ENCODE peak calls at places on chromosomes 16 and 17, in four cellular contexts. K is DND-41, H is H9, X is neuronal stem cell. E is an unnamed sample.

GRCh38 chr17:18038149-18038850 is 668 bp downstream of the ATPAF2 start:
- DNase-seq in K (no peak), H (no peak), X (no peak), E (peak; percentile 36)

GRCh38 chr16:84562174-84562815 is 55.6 kb downstream of the COTL1 start:
- DNase-seq in H (no peak), K (no peak), X (no peak), E (no peak)

GRCh38 chr17:77487677-77488530 is 347.1 kb downstream of the SEC14L1 start:
- DNase-seq in K (no peak), H (no peak), X (no peak), E (no peak)

GRCh38 chr16:30787613-30788378 is 791 bp upstream of the ZNF629 start:
- DNase-seq in H (no peak), K (no peak), X (no peak), E (no peak)

GRCh38 chr17:40819528-40820125 is 2.8 kb downstream of the KRT10 start:
- DNase-seq in K (no peak), H (no peak), X (no peak), E (no peak)

GRCh38 chr17:79007504-79008381 is 1.8 kb downstream of the CANT1 start:
- DNase-seq in X (no peak), H (no peak), K (no peak), E (no peak)

GRCh38 chr17:74452841-74453661 is 13.4 kb upstream of the CD300A start:
- DNase-seq in H (peak; percentile 69), X (no peak), K (no peak), E (no peak)

GRCh38 chr16:77531741-77532140 is 96.9 kb upstream of the ADAMTS18 start:
- DNase-seq in K (no peak), H (no peak), X (no peak), E (no peak)

GRCh38 chr17:64118452-64118979 is 11.4 kb downstream of the ERN1 start:
- DNase-seq in H (peak; percentile 21), X (no peak), K (no peak), E (no peak)

GRCh38 chr17:76547642-76548202 is 7.9 kb downstream of the PRCD start:
- DNase-seq in X (no peak), K (no peak), H (no peak), E (no peak)

GRCh38 chr17:46795379-46795952 is 23.0 kb downstream of the WNT3 start:
- DNase-seq in H (no peak), X (no peak), K (no peak), E (no peak)

GRCh38 chr17:19713462-19713861 is 2.9 kb downstream of the SLC47A2 start:
- DNase-seq in K (no peak), H (peak; percentile 71), X (no peak), E (no peak)

GRCh38 chr16:10122026-10122425 is 60.2 kb downstream of the GRIN2A start:
- DNase-seq in H (no peak), K (no peak), X (no peak), E (no peak)

GRCh38 chr16:69376393-69377059 is 9.3 kb downstream of the TERF2 start:
- DNase-seq in X (no peak), K (no peak), H (no peak), E (no peak)

GRCh38 chr17:78000351-78000750 is 41.8 kb downstream of the TNRC6C start:
- DNase-seq in H (no peak), K (no peak), X (no peak), E (no peak)

GRCh38 chr17:37322826-37323561 is 52.8 kb upstream of the C17orf78 start:
- DNase-seq in X (no peak), K (no peak), H (no peak), E (no peak)

GRCh38 chr17:49439305-49439672 is 24.6 kb upstream of the PHB1 start:
- DNase-seq in K (no peak), X (no peak), H (no peak), E (no peak)

GRCh38 chr17:7241047-7241733 is 1.1 kb downstream of the GABARAP start:
- DNase-seq in K (no peak), H (no peak), X (no peak), E (no peak)

GRCh38 chr17:78127888-78128615 is 503 bp downstream of the TMC6 start:
- DNase-seq in K (no peak), H (no peak), X (no peak), E (no peak)

GRCh38 chr17:16477255-16477654 is 14.7 kb downstream of the LRRC75A start:
- DNase-seq in X (no peak), H (peak; percentile 79), K (no peak), E (no peak)

GRCh38 chr17:40399185-40399584 is 18.5 kb downstream of the TOP2A start:
- DNase-seq in H (no peak), X (no peak), K (peak; percentile 28), E (peak; percentile 53)

GRCh38 chr17:83028851-83029250 is 50.6 kb upstream of the METRNL start:
- DNase-seq in X (no peak), H (no peak), K (no peak), E (no peak)

DNA sequence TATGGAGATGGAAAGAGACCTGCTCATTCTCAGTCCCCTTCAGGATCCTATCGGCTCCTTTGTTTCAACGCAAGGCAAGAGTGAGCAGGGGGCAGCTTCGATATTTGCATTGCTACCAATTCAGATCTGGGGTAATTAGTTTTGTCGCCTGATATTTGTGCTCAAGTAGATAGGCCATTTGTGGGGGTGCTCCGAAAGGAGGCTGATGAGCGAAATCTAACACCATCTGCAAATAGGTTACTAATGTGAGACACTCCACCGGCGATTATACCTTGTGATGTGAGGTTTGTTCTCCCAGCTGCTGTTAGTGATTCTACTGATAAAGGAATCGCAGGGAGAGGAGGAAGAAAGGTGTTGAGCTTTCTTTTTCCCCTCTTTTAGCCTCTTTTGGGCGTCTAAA is 31.5 kb downstream of the WSCD1 start:
- DNase-seq in X (no peak), K (no peak), H (no peak), E (no peak)
- H3K27ac ChIP-seq in X (no peak overlapping the region), K (no peak overlapping the region), H (peak overlapping the region; percentile 3), E (no peak overlapping the region)

GRCh38 chr16:74931445-74931844 is 53.5 kb downstream of the WDR59 start:
- DNase-seq in H (no peak), K (no peak), X (no peak), E (no peak)
- H3K4me1 ChIP-seq in H (no peaks in the 10 kb centered on the region), K (no peaks in the 10 kb centered on the region), X (no peaks in the 10 kb centered on the region), E (no peaks in the 10 kb centered on the region)

GRCh38 chr16:24624102-24624501 is 84.7 kb downstream of the RBBP6 start:
- DNase-seq in H (no peak), K (no peak), X (no peak), E (no peak)

DNA sequence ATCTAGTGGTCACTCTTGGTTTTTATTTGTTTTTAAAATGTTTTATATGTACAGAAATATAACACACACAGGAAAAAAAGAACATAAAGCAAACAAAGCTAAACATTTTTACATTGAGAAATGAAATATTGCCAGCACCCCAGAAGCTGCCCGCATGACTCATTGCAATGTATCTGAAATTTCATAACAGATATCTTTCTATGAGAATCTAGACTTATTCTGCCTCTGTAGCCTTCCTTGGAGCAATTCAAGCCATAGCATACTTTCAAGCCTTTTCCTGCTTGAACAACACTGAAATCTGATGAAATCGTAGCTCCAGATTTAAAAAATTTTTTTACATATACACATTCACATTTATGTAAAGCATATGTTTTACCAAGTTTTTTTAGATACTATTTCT is 86.9 kb downstream of the RBBP6 start:
- DNase-seq in H (no peak), K (no peak), X (no peak), E (no peak)
- H3K27ac ChIP-seq in H (no peak overlapping the region), K (no peak overlapping the region), X (no peak overlapping the region), E (no peak overlapping the region)

DNA sequence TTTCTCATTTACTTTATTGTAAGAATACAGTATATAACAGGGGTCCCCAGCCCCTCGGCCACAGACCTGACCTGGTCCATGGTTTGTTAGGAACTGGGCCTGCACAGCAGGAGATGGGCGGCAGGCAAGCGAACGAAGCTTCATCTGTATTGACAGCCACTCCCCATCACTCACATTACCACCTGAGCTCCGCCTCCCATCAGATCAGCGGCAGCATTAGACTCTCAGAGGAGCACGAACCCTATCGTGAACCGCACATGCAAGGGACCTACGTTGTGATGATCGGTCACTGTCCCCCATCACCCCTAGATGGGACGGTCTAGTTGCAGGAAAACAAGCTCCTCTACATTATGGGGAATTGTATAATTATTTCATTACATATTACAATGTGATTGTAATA is 410.6 kb downstream of the SLC39A11 start:
- DNase-seq in K (no peak), X (no peak), H (no peak), E (no peak)
- H3K4me1 ChIP-seq in K (no peaks in the 10 kb centered on the region), X (no peaks in the 10 kb centered on the region), H (no peaks in the 10 kb centered on the region), E (no peaks in the 10 kb centered on the region)

DNA sequence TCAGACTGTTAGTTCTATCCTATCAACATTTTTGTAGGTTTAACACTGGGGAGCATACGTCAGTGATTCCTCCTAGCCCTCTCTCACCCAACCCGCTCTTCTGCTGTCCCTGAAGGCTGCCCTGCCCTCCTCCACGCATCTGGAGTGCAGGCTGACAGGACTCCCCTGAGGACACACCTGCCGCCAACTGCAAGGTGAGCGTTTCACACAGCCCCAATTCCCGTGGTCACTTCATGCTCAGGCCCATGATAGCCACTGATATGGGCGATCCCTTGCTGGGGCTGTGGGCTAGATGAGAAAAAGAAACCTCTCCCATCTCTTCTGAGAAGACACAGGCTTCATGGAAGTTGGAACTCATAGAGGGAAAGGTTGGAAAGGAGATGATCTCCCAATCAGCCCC is 91.0 kb downstream of the KCNJ12 start:
- DNase-seq in H (no peak), K (no peak), X (no peak), E (no peak)
- H3K27ac ChIP-seq in H (no peak overlapping the region), K (no peak overlapping the region), X (no peak overlapping the region), E (no peak overlapping the region)

GRCh38 chr17:68087851-68088250 is 52.3 kb downstream of the KPNA2 start:
- DNase-seq in H (no peak), X (no peak), K (peak; percentile 53), E (no peak)
- H3K4me1 ChIP-seq in H (peaks cover 3% of the 10 kb centered on the region), X (peaks cover 5% of the 10 kb centered on the region), K (peaks cover 53% of the 10 kb centered on the region), E (peaks cover 24% of the 10 kb centered on the region)

GRCh38 chr17:4533522-4534502 is 21.4 kb downstream of the MYBBP1A start:
- DNase-seq in X (no peak), H (no peak), K (peak; percentile 58), E (no peak)
- H3K27ac ChIP-seq in X (no peak overlapping the region), H (no peak overlapping the region), K (no peak overlapping the region), E (no peak overlapping the region)